ENCODE peak calls at places on chromosome 21, in six cellular contexts. H is GM23248, S is MM.1S, N is DND-41, A is PC-3, K is HCT116. P is an unnamed sample.
A peak's percentile ranks its signal among the peaks of the same experiment; 100 is the strongest.

GRCh38 chr21:23874271-23874670 is 1733.0 kb downstream of the MRPL39 start:
- DNase-seq in H (no peak), S (no peak), N (no peak), A (no peak), K (no peak), P (no peak)

GRCh38 chr21:31554511-31555022 is 104.9 kb upstream of the SOD1 start:
- DNase-seq in H (peak; percentile 50), S (peak; percentile 89), N (no peak), A (peak; percentile 78), K (peak; percentile 39), P (peak; percentile 2)

GRCh38 chr21:14975136-14975905 is 89.5 kb downstream of the NRIP1 start:
- DNase-seq in H (peak; percentile 16), S (no peak), N (no peak), A (no peak), K (no peak), P (no peak)

GRCh38 chr21:42324896-42325295 is 9.7 kb upstream of the TFF3 start:
- DNase-seq in H (no peak), S (no peak), N (no peak), A (no peak), K (no peak), P (no peak)

GRCh38 chr21:32018381-32018780 is 145.6 kb downstream of the HUNK start:
- DNase-seq in H (no peak), S (no peak), N (no peak), A (no peak), K (no peak), P (no peak)

GRCh38 chr21:14070968-14071367 is 139.8 kb downstream of the LIPI start:
- DNase-seq in H (no peak), S (no peak), N (no peak), A (no peak), K (no peak), P (no peak)

GRCh38 chr21:40146201-40146890 is 279.1 kb downstream of the PCP4 start:
- DNase-seq in H (no peak), S (no peak), N (no peak), A (peak; percentile 4), K (no peak), P (no peak)

GRCh38 chr21:42455754-42456440 is 40.1 kb downstream of the RSPH1 start:
- DNase-seq in H (no peak), S (no peak), N (no peak), A (no peak), K (no peak), P (no peak)

GRCh38 chr21:42466700-42467612 is 29.1 kb downstream of the RSPH1 start:
- DNase-seq in H (peak; percentile 53), S (peak; percentile 85), N (no peak), A (peak; percentile 50), K (peak; percentile 23), P (no peak)

GRCh38 chr21:38297193-38297592 is 40.4 kb downstream of the KCNJ15 start:
- DNase-seq in H (peak; percentile 62), S (no peak), N (no peak), A (no peak), K (no peak), P (no peak)

GRCh38 chr21:39676054-39676771 is 63.5 kb downstream of the B3GALT5 start:
- DNase-seq in H (peak; percentile 44), S (peak; percentile 99), N (no peak), A (peak; percentile 34), K (no peak), P (no peak)

GRCh38 chr21:41453761-41454160 is 27.7 kb downstream of the MX1 start:
- DNase-seq in H (no peak), S (no peak), N (no peak), A (no peak), K (no peak), P (no peak)

GRCh38 chr21:42191978-42192595 is 26.9 kb upstream of the ABCG1 start:
- DNase-seq in H (no peak), S (no peak), N (no peak), A (peak; percentile 5), K (no peak), P (no peak)

GRCh38 chr21:31972622-31973021 is 99.8 kb downstream of the HUNK start:
- DNase-seq in H (no peak), S (no peak), N (no peak), A (no peak), K (no peak), P (no peak)

GRCh38 chr21:14753069-14753465 is 207.0 kb upstream of the SAMSN1 start:
- DNase-seq in H (no peak), S (no peak), N (no peak), A (no peak), K (no peak), P (no peak)

GRCh38 chr21:41764558-41765392 is 2.1 kb downstream of the RIPK4 start:
- DNase-seq in H (no peak), S (no peak), N (peak; percentile 55), A (peak; percentile 40), K (no peak), P (no peak)

GRCh38 chr21:15211491-15212133 is 146.8 kb upstream of the NRIP1 start:
- DNase-seq in H (no peak), S (no peak), N (no peak), A (no peak), K (no peak), P (no peak)

GRCh38 chr21:14773777-14774345 is 227.7 kb upstream of the SAMSN1 start:
- DNase-seq in H (peak; percentile 21), S (peak; percentile 69), N (peak; percentile 58), A (peak; percentile 77), K (peak; percentile 29), P (peak; percentile 14)

GRCh38 chr21:31609081-31609480 is 50.4 kb upstream of the SOD1 start:
- DNase-seq in H (no peak), S (no peak), N (no peak), A (no peak), K (no peak), P (no peak)

GRCh38 chr21:43639470-43640178 is 19.7 kb downstream of the HSF2BP start:
- DNase-seq in H (peak; percentile 81), S (no peak), N (no peak), A (peak; percentile 59), K (no peak), P (no peak)

GRCh38 chr21:21102874-21103273 is 104.7 kb downstream of the NCAM2 start:
- DNase-seq in H (no peak), S (no peak), N (no peak), A (no peak), K (no peak), P (no peak)

DNA sequence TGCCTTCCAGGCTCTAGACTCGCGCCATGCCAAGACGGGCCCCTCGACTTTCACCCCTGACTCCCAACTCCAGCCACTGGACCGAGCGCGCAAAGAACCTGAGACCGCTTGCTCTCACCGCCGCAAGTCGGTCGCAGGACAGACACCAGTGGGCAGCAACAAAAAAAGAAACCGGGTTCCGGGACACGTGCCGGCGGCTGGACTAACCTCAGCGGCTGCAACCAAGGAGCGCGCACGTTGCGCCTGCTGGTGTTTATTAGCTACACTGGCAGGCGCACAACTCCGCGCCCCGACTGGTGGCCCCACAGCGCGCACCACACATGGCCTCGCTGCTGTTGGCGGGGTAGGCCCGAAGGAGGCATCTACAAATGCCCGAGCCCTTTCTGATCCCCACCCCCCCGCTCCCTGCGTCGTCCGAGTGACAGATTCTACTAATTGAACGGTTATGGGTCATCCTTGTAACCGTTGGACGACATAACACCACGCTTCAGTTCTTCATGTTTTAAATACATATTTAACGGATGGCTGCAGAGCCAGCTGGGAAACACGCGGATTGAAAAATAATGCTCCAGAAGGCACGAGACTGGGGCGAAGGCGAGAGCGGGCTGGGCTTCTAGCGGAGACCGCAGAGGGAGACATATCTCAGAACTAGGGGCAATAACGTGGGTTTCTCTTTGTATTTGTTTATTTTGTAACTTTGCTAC is 2.0 kb upstream of the OLIG2 start:
- DNase-seq in H (no peak), S (no peak), N (no peak), A (no peak), K (no peak), P (no peak)
- TF ChIP-seq EZH2 in H (no peak), S (peak; percentile 21), N (no peak), A (no peak), K (no peak), P (peak; percentile 38)

GRCh38 chr21:44706026-44706705 is 5.2 kb downstream of the TSPEAR start:
- DNase-seq in H (no peak), S (no peak), N (no peak), A (no peak), K (no peak), P (no peak)
- TF ChIP-seq EZH2 in H (no peak), S (no peak), N (no peak), A (no peak), K (no peak), P (no peak)

DNA sequence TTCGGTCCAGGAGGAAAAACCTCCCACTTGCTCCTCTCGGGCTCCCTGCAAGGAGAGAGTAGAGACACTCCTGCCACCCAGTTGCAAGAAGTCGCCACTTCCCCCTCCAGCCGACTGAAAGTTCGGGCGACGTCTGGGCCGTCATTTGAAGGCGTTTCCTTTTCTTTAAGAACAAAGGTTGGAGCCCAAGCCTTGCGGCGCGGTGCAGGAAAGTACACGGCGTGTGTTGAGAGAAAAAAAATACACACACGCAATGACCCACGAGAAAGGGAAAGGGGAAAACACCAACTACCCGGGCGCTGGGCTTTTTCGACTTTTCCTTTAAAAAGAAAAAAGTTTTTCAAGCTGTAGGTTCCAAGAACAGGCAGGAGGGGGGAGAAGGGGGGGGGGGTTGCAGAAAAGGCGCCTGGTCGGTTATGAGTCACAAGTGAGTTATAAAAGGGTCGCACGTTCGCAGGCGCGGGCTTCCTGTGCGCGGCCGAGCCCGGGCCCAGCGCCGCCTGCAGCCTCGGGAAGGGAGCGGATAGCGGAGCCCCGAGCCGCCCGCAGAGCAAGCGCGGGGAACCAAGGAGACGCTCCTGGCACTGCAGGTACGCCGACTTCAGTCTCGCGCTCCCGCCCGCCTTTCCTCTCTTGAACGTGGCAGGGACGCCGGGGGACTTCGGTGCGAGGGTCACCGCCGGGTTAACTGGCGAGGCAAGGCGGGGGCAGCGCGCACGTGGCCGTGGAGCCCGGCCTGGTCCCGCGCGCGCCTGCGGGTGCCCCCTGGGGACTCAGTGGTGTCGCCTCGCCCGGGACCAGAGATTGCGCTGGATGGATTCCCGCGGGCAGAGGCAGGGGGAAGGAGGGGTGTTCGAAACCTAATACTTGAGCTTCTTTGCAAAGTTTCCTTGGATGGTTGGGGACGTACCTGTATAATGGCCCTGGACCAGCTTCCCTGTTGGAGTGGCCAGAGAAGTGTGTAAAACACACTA is 45.3 kb downstream of the MRPL39 start:
- DNase-seq in H (peak; percentile 86), S (peak; percentile 39), N (peak; percentile 82), A (no peak), K (no peak), P (no peak)
- TF ChIP-seq EZH2 in H (no peak), S (no peak), N (no peak), A (no peak), K (no peak), P (no peak)

GRCh38 chr21:36691539-36692124 is 7.3 kb upstream of the SIM2 start:
- DNase-seq in H (no peak), S (no peak), N (no peak), A (no peak), K (no peak), P (no peak)

GRCh38 chr21:36693144-36694040 is 5.5 kb upstream of the SIM2 start:
- DNase-seq in H (no peak), S (no peak), N (no peak), A (no peak), K (no peak), P (no peak)

GRCh38 chr21:36692125-36692843 is 6.6 kb upstream of the SIM2 start:
- DNase-seq in H (no peak), S (no peak), N (no peak), A (no peak), K (no peak), P (no peak)

GRCh38 chr21:36694041-36694515 is 4.8 kb upstream of the SIM2 start:
- DNase-seq in H (no peak), S (no peak), N (no peak), A (no peak), K (no peak), P (no peak)

DNA sequence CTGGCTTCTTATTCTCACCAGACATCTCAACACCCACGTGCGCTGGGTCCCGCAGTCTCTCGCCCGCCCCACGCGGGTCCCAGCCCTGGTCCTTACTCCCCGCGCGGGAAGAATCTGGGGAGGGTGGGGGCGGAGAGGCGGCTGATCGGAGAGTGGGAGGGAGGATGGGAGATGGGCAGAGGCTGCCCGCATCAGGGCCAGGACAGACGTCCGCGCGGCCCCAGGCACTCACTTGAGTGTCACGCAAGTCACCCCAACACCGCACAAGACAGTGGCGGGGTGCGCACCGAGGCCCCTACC is 6.1 kb upstream of the SIM2 start:
- DNase-seq in H (no peak), S (no peak), N (no peak), A (no peak), K (no peak), P (no peak)
- TF ChIP-seq EZH2 in H (no peak), S (no peak), N (no peak), A (no peak), K (no peak), P (no peak)

P was measured in SK-N-MC.